ENCODE peak calls at places on chromosome 5, in six cellular contexts. V is GM12878; B is left lung; I is CD4-positive, CD25-positive, alpha-beta regulatory T cell; J is Peyer's patch; Q is upper lobe of right lung. N is an unnamed sample. For H3K36me3, the result is how much of the 10 kb centered on the place peaks cover.

GRCh38 chr5:87411586-87412416 is 929 bp downstream of the CCNH start:
- DNase-seq in V (no peak), Q (no peak), I (no peak), B (peak), J (peak), N (no peak)

GRCh38 chr5:127976525-127976924 is 107.0 kb upstream of the SLC12A2 start:
- DNase-seq in I (no peak), V (no peak), B (no peak), Q (no peak), J (no peak), N (no peak)

GRCh38 chr5:140571105-140571504 is 6.5 kb downstream of the SLC35A4 start:
- DNase-seq in V (no peak), J (no peak), I (no peak), Q (peak), B (no peak), N (no peak)

GRCh38 chr5:172299916-172300439 is 16.4 kb upstream of the UBTD2 start:
- DNase-seq in J (no peak), V (no peak), I (no peak), B (no peak), Q (no peak), N (no peak)

GRCh38 chr5:137657073-137657472 is 78.8 kb downstream of the KLHL3 start:
- DNase-seq in Q (no peak), I (no peak), V (no peak), B (no peak), J (no peak), N (no peak)

GRCh38 chr5:90483206-90483605 is 8.5 kb downstream of the POLR3G start:
- DNase-seq in Q (no peak), V (no peak), J (no peak), I (no peak), B (no peak), N (no peak)

GRCh38 chr5:99005506-99005905 is 76.7 kb upstream of the CHD1 start:
- DNase-seq in Q (no peak), I (no peak), V (no peak), J (no peak), B (no peak), N (no peak)

GRCh38 chr5:94908889-94909480 is 290.5 kb downstream of the SLF1 start:
- DNase-seq in Q (no peak), B (no peak), V (no peak), J (no peak), I (no peak), N (no peak)

GRCh38 chr5:108560581-108560980 is 178.7 kb upstream of the FBXL17 start:
- DNase-seq in I (no peak), V (no peak), Q (no peak), J (no peak), B (no peak), N (no peak)

GRCh38 chr5:120062515-120062917 is 401.6 kb upstream of the PRR16 start:
- DNase-seq in I (no peak), J (no peak), B (no peak), Q (no peak), V (no peak), N (no peak)

DNA sequence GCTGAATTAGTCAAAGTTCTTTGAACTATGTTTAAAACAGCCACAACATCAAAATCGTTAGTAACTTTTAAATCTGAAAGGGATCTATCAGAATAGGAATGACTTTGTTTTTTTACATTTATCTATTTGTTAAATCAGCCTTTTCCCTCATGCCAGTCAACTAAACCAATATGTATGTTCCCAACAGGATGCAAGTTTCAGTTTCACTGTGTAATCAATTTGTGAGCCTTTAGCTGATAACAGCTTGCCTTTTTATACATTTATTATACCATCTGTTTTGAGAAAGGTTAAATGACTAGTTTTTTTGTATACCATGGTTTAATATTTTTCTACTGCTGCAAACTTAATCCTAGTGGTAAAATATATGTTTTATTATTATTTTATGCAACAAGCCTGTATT is 8.9 kb downstream of the TMED7 start:
- DNase-seq in Q (no peak), J (no peak), B (no peak), I (no peak), V (no peak), N (no peak)
- H3K36me3 ChIP-seq in Q (half or more), J (under half), B (half or more), I (half or more), V (under half), N (half or more)

GRCh38 chr5:65819905-65820240 is 97.9 kb downstream of the NLN start:
- DNase-seq in Q (no peak), J (no peak), B (no peak), I (no peak), V (no peak), N (no peak)
- H3K27ac ChIP-seq in Q (no peak), J (no peak), B (no peak), I (no peak), V (no peak), N (no peak)

GRCh38 chr5:77957516-77957915 is 181.4 kb upstream of the TBCA start:
- DNase-seq in J (no peak), V (no peak), B (no peak), Q (no peak), I (no peak), N (no peak)
- H3K4me3 ChIP-seq in J (no peak), V (no peak), B (no peak), Q (no peak), I (no peak), N (no peak)

GRCh38 chr5:166507810-166508419 is 1783.5 kb upstream of the WWC1 start:
- DNase-seq in B (no peak), V (no peak), I (no peak), Q (no peak), J (no peak), N (no peak)
- H3K36me3 ChIP-seq in B (under half), V (under half), I (under half), Q (under half), J (under half), N (under half)

DNA sequence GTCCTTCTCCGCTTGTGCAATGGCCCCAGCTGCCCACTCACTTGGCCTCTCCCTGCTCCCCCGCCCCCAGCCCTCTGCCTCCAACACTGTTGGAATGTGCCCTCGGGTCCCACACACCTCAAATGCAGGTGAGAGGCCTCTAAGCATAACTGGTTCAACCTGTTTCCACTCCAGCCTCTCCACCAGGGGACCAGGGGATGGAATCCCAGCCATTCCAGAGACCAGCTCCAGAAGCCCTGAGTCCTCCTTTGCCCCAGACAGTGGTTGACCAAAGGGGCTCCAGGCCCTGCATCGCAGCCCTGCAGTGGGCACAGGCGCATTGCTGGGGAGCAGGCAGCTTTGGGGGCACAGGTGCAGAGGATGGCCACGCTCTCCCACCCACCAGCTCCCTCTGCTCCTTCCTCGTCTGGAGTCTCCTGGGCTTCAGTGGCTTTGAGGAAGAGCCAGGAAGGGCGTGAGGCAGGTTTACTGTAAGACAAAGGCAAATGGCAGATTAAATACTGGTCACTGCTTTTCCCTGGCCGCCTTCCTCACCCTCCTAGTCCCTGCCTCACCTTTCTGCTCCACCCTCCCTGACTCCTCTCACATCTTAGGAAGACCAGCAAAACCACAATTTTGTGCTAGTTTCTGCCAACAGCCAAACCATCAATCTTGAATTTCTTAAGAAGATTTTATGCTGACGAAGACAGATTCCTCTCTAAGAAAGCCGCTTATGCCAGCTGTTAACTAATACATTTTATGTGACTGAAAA is 29.1 kb upstream of the IRX2 start:
- DNase-seq in V (no peak), B (peak), I (no peak), J (no peak), Q (peak), N (peak)
- H3K27ac ChIP-seq in V (no peak), B (no peak), I (no peak), J (no peak), Q (peak), N (peak)

DNA sequence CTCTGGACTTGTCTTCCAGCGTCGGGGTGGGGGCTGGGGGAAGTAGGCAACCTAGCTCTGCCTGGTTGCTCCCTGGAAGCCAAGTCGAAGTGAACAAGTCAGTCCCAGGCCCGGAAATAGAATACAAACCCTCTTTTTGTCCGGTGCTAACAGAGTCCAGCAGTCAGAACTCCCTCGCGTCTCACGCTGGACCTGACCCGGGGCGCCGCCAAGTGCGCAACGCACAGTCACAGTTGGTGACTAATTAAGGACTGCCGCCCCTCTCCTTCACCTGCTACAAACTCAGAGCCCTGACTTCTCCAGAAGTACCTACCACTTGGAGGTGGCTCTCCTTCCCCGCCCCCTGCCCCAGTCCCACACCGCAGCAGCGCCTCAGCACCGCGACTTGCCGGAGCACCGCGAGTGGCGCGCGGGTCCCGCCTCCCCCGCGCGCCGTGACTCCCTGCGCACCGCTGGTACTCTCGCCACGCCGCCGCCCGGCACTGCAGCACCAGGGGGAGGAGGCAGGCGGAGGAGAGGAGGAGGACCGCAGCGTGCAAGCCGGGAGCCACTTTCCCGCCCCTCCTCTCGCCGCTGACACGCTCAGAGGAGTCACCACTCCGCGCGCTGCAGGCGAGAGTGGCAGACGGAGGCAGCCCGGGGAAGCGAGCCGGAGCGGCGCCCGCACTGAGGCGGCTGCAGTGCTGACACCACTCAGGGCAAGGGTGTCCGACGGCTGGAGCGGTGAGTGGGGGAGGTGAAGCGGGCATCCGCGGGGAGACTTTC is at the start of gene SV2C:
- DNase-seq in J (no peak), I (no peak), Q (peak), V (no peak), B (no peak), N (no peak)
- H3K4me3 ChIP-seq in J (no peak), I (no peak), Q (peak), V (peak), B (peak), N (no peak)

DNA sequence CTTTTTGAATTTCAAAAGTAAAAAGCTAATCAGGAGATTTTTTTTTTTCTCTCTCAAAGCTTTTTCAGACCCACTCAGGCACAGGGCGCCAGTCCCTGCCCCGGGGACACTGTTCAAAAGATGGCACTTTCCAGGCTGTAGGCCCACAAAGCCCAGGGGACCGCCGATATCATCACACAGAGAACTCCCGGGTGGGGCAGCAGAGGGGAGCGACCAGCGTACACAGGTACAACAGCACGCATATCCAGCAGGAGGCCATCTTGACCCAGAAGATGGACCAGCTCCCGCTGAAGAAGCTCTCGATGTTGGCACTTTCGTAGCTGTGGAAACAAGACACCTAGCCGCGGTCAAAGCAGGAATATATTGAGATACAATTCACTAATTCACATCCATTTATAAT is 108.3 kb downstream of the THBS4 start:
- DNase-seq in J (peak), I (no peak), B (no peak), V (no peak), Q (no peak), N (no peak)
- H3K36me3 ChIP-seq in J (under half), I (under half), B (under half), V (under half), Q (under half), N (under half)